ENCODE peak calls at places on chromosomes 2 and 18, in six cellular contexts. One of them, this sample, is unnamed. For H3K9me3, the result is how much of the 10 kb centered on the place peaks cover.

GRCh38 chr2:196902828-196903227 is 23.7 kb downstream of the PGAP1 start:
- DNase-seq in K562: no peak
- DNase-seq in HCT116: no peak
- DNase-seq in H1: no peak
- DNase-seq in NT2/D1: no peak
- DNase-seq in HepG2: no peak
- DNase-seq in this sample: no peak

GRCh38 chr2:37343537-37344434 is 644 bp upstream of the QPCT start:
- DNase-seq in K562: peak
- DNase-seq in HepG2: peak
- DNase-seq in H1: no peak
- DNase-seq in HCT116: no peak
- DNase-seq in NT2/D1: no peak
- DNase-seq in this sample: no peak

GRCh38 chr2:201842131-201842530 is 35.8 kb downstream of the CDK15 start:
- DNase-seq in K562: no peak
- DNase-seq in H1: no peak
- DNase-seq in NT2/D1: no peak
- DNase-seq in HepG2: no peak
- DNase-seq in HCT116: no peak
- DNase-seq in this sample: no peak

GRCh38 chr18:62634991-62635630 is 80.2 kb upstream of the PHLPP1 start:
- DNase-seq in H1: no peak
- DNase-seq in HCT116: no peak
- DNase-seq in NT2/D1: no peak
- DNase-seq in HepG2: peak
- DNase-seq in K562: no peak
- DNase-seq in this sample: no peak

GRCh38 chr18:23629444-23629946 is 33.2 kb downstream of the ANKRD29 start:
- DNase-seq in HCT116: no peak
- DNase-seq in H1: no peak
- DNase-seq in K562: no peak
- DNase-seq in HepG2: peak
- DNase-seq in NT2/D1: no peak
- DNase-seq in this sample: peak

GRCh38 chr2:136376798-136377211 is 258.9 kb upstream of the CXCR4 start:
- DNase-seq in H1: peak
- DNase-seq in NT2/D1: no peak
- DNase-seq in K562: no peak
- DNase-seq in HCT116: no peak
- DNase-seq in HepG2: no peak
- DNase-seq in this sample: no peak

GRCh38 chr18:58143391-58143790 is 99.4 kb downstream of the NEDD4L start:
- DNase-seq in NT2/D1: no peak
- DNase-seq in H1: no peak
- DNase-seq in HCT116: no peak
- DNase-seq in K562: no peak
- DNase-seq in HepG2: no peak
- DNase-seq in this sample: no peak

GRCh38 chr2:62570861-62571698 is 65.1 kb upstream of the TMEM17 start:
- DNase-seq in HCT116: no peak
- DNase-seq in K562: no peak
- DNase-seq in HepG2: no peak
- DNase-seq in NT2/D1: no peak
- DNase-seq in H1: peak
- DNase-seq in this sample: no peak

GRCh38 chr2:235570256-235570655 is 76.4 kb downstream of the AGAP1 start:
- DNase-seq in H1: no peak
- DNase-seq in NT2/D1: no peak
- DNase-seq in HepG2: peak
- DNase-seq in HCT116: no peak
- DNase-seq in K562: no peak
- DNase-seq in this sample: no peak
- TF ChIP-seq ZNF274 in H1: no peak
- TF ChIP-seq ZNF274 in NT2/D1: no peak
- TF ChIP-seq ZNF274 in HepG2: no peak
- TF ChIP-seq ZNF274 in HCT116: no peak
- TF ChIP-seq ZNF274 in K562: no peak
- TF ChIP-seq ZNF274 in this sample: no peak

GRCh38 chr18:78624646-78625279 is 354.9 kb upstream of the SALL3 start:
- DNase-seq in NT2/D1: no peak
- DNase-seq in HCT116: no peak
- DNase-seq in K562: no peak
- DNase-seq in HepG2: no peak
- DNase-seq in H1: no peak
- DNase-seq in this sample: no peak
- H3K9me3 ChIP-seq in NT2/D1: under half
- H3K9me3 ChIP-seq in HCT116: under half
- H3K9me3 ChIP-seq in K562: under half
- H3K9me3 ChIP-seq in HepG2: under half
- H3K9me3 ChIP-seq in H1: under half
- H3K9me3 ChIP-seq in this sample: under half

GRCh38 chr2:47890711-47891368 is 15.5 kb downstream of the FBXO11 start:
- DNase-seq in H1: no peak
- DNase-seq in NT2/D1: no peak
- DNase-seq in HepG2: no peak
- DNase-seq in HCT116: no peak
- DNase-seq in K562: no peak
- DNase-seq in this sample: no peak

GRCh38 chr2:47893771-47894170 is 12.5 kb downstream of the FBXO11 start:
- DNase-seq in NT2/D1: no peak
- DNase-seq in K562: no peak
- DNase-seq in HepG2: no peak
- DNase-seq in H1: no peak
- DNase-seq in HCT116: no peak
- DNase-seq in this sample: no peak

GRCh38 chr2:47891369-47892337 is 14.6 kb downstream of the FBXO11 start:
- DNase-seq in H1: no peak
- DNase-seq in HepG2: no peak
- DNase-seq in NT2/D1: no peak
- DNase-seq in K562: no peak
- DNase-seq in HCT116: no peak
- DNase-seq in this sample: no peak

GRCh38 chr2:47892338-47892730 is 14.0 kb downstream of the FBXO11 start:
- DNase-seq in NT2/D1: no peak
- DNase-seq in H1: no peak
- DNase-seq in K562: no peak
- DNase-seq in HepG2: no peak
- DNase-seq in HCT116: no peak
- DNase-seq in this sample: no peak

DNA sequence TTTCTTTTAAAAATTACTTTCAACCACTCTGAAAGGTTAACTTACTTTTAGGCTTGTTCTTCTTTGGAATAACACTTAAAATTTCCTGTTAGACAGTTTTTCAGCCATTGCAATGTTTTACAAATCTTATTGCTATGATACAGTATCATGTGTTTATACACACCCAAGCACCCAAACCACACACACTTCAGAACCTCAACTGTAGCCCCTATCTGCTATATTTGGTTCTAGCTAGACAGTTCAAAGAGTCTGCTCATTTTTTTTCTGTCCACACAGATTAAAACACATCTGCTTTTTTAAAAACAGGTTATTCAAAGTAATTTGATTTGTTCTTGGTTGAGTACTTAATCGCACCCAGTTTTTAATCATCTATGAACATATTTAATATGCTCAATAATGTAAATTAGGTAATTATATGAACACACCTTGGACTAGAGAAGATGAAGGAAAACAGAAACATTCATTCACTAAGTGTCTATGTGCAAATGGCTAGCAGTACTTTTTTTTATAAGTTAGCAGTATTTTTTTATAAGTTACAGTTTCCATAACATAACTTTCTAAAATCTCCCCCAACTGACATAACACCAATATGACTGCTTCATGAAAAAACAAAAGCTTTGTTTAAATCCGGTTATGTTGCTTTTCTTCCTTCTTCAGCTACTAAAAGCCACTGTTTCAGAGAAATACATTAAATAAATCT is 17.6 kb downstream of the FBXO11 start:
- DNase-seq in NT2/D1: no peak
- DNase-seq in K562: no peak
- DNase-seq in HepG2: no peak
- DNase-seq in H1: no peak
- DNase-seq in HCT116: no peak
- DNase-seq in this sample: no peak
- TF ChIP-seq ZNF274 in NT2/D1: no peak
- TF ChIP-seq ZNF274 in K562: no peak
- TF ChIP-seq ZNF274 in HepG2: no peak
- TF ChIP-seq ZNF274 in H1: no peak
- TF ChIP-seq ZNF274 in HCT116: no peak
- TF ChIP-seq ZNF274 in this sample: no peak

GRCh38 chr2:46963961-46964673 is 48.5 kb upstream of the MCFD2 start:
- DNase-seq in HepG2: peak
- DNase-seq in HCT116: no peak
- DNase-seq in H1: no peak
- DNase-seq in K562: no peak
- DNase-seq in NT2/D1: no peak
- DNase-seq in this sample: no peak

GRCh38 chr2:46963210-46963609 is 47.6 kb upstream of the MCFD2 start:
- DNase-seq in NT2/D1: no peak
- DNase-seq in HepG2: no peak
- DNase-seq in HCT116: no peak
- DNase-seq in H1: no peak
- DNase-seq in K562: no peak
- DNase-seq in this sample: no peak

GRCh38 chr2:46962751-46963150 is 47.1 kb upstream of the MCFD2 start:
- DNase-seq in HCT116: no peak
- DNase-seq in K562: no peak
- DNase-seq in NT2/D1: no peak
- DNase-seq in HepG2: no peak
- DNase-seq in H1: no peak
- DNase-seq in this sample: no peak

GRCh38 chr2:46958431-46959017 is 42.9 kb upstream of the MCFD2 start:
- DNase-seq in NT2/D1: no peak
- DNase-seq in HepG2: no peak
- DNase-seq in K562: no peak
- DNase-seq in H1: no peak
- DNase-seq in HCT116: no peak
- DNase-seq in this sample: no peak

GRCh38 chr2:46960618-46961017 is 45.0 kb upstream of the MCFD2 start:
- DNase-seq in HCT116: no peak
- DNase-seq in HepG2: no peak
- DNase-seq in K562: no peak
- DNase-seq in H1: no peak
- DNase-seq in NT2/D1: no peak
- DNase-seq in this sample: no peak
- H3K9me3 ChIP-seq in HCT116: under half
- H3K9me3 ChIP-seq in HepG2: under half
- H3K9me3 ChIP-seq in K562: under half
- H3K9me3 ChIP-seq in H1: under half
- H3K9me3 ChIP-seq in NT2/D1: under half
- H3K9me3 ChIP-seq in this sample: under half